ENCODE peak calls at places on chromosomes 12 and 14, in four cellular contexts. I is AG04449, B is heart left ventricle, J is lower leg skin. Q is an unnamed sample.

GRCh38 chr14:86086962-86087361 is 557.0 kb downstream of the FLRT2 start:
- DNase-seq in I (no peak), J (no peak), B (no peak), Q (no peak)

GRCh38 chr14:63852271-63852816 is 460 bp upstream of the SYNE2 start:
- DNase-seq in J (peak; percentile 86), I (no peak), B (no peak), Q (peak; percentile 27)

GRCh38 chr14:81105378-81105777 is 115.4 kb downstream of the GTF2A1 start:
- DNase-seq in I (no peak), J (no peak), B (no peak), Q (no peak)

GRCh38 chr14:88799522-88799921 is 6.8 kb upstream of the EML5 start:
- DNase-seq in I (no peak), B (no peak), J (no peak), Q (no peak)

GRCh38 chr12:112555621-112556233 is 137.0 kb downstream of the PTPN11 start:
- DNase-seq in I (no peak), B (no peak), J (no peak), Q (no peak)

GRCh38 chr12:6676962-6677361 is 12.2 kb downstream of the ZNF384 start:
- DNase-seq in B (no peak), J (no peak), I (no peak), Q (no peak)

GRCh38 chr12:109147954-109148353 is 31.6 kb downstream of the ACACB start:
- DNase-seq in I (no peak), J (no peak), B (peak; percentile 41), Q (no peak)

GRCh38 chr14:102085503-102085902 is 1.3 kb downstream of the HSP90AA1 start:
- DNase-seq in J (no peak), I (no peak), B (no peak), Q (no peak)

GRCh38 chr12:65171870-65172269 is 2.5 kb downstream of the LEMD3 start:
- DNase-seq in I (no peak), B (no peak), J (no peak), Q (peak; percentile 50)

GRCh38 chr12:44537354-44537753 is 338.8 kb downstream of the NELL2 start:
- DNase-seq in J (no peak), B (no peak), I (no peak), Q (no peak)

GRCh38 chr12:122062832-122063690 is 15.5 kb upstream of the MLXIP start:
- DNase-seq in J (no peak), I (peak; percentile 61), B (peak; percentile 56), Q (peak; percentile 92)

GRCh38 chr12:79689477-79690155 is 1.1 kb downstream of the PAWR start:
- DNase-seq in B (peak; percentile 16), I (no peak), J (peak; percentile 88), Q (peak; percentile 74)

GRCh38 chr14:75372260-75372659 is 55.6 kb upstream of the JDP2 start:
- DNase-seq in B (peak; percentile 43), J (peak; percentile 76), I (no peak), Q (no peak)

GRCh38 chr12:14326699-14327098 is 38.8 kb upstream of the ATF7IP start:
- DNase-seq in I (no peak), B (no peak), J (no peak), Q (no peak)

GRCh38 chr12:87127272-87127671 is 871.1 kb upstream of the MGAT4C start:
- DNase-seq in I (no peak), J (no peak), B (no peak), Q (peak; percentile 67)

GRCh38 chr14:51208982-51209381 is 31.1 kb upstream of the TMX1 start:
- DNase-seq in J (no peak), B (no peak), I (no peak), Q (no peak)

GRCh38 chr14:20343855-20344205 is 395 bp downstream of the PARP2 start:
- DNase-seq in J (no peak), I (no peak), B (no peak), Q (peak; percentile 43)

GRCh38 chr12:49900371-49900770 is 3.3 kb downstream of the FAIM2 start:
- DNase-seq in J (no peak), I (no peak), B (no peak), Q (no peak)

DNA sequence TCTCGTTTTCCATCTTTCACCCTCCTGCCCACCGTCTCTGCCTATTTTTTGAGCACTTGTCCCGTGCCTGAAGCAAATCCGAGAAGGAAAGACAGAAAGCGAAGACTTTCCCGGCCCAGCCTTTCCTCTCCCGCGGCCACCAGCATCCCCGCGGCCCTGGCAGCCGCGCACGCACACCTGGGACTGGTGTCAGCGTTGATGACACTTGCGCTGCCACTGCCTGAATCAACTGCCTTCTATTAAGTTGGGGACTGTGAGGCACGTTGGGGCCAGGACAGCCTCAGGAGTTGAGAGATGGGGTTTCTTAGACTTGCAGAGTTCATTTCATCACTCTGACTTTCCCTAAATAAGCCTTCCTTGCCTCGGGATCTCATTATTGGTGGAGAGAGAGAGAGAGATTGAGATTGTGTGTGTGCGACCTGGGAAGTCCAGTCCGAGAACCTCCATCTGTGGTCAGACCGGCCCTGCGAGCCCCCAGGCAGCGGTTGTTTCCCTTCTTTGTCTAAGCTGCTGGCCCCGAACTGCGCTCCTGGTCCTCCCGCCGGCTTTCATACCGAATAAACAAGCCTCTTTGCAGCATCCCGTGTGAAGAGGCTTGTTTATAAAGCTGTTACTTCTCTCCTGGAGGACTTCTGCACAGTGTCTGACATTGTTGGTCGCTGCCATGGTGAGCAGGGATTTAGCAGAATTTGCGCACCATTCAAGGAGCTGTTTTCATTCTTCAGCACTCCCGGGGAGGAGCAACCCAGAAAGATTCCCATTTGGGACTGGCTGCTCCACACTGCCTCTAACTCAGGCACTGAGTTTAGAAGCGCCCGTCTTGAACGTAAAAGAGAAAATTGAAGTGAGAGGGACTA is 1.5 kb downstream of the PDZRN4 start:
- DNase-seq in I (no peak), J (no peak), B (no peak), Q (no peak)
- H3K4me3 ChIP-seq in I (no peak overlapping the region), J (no peak overlapping the region), B (peak overlapping the region; percentile 38), Q (no peak overlapping the region)

DNA sequence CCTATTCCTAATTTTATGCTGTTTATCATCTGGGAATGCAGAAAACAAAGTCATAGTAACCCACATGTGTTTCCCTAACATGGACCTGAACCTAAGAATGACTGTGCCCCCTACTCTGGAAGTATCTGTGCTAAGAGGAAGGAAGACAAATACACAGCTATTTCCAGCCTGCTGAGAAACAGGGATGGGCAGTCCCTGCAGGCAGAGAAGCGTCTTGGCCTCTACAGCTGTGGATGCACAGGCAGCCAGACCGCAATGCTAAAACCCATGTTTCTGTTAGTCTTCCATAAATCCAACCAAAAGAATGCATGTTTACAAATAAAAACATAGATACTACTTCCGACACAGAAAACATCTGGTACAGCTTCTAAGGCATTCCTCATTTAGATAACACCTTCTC is 56.1 kb downstream of the DUSP16 start:
- DNase-seq in B (peak; percentile 27), I (no peak), J (no peak), Q (no peak)
- TF ChIP-seq CTCF in B (no peak), I (no peak), J (no peak), Q (no peak)

DNA sequence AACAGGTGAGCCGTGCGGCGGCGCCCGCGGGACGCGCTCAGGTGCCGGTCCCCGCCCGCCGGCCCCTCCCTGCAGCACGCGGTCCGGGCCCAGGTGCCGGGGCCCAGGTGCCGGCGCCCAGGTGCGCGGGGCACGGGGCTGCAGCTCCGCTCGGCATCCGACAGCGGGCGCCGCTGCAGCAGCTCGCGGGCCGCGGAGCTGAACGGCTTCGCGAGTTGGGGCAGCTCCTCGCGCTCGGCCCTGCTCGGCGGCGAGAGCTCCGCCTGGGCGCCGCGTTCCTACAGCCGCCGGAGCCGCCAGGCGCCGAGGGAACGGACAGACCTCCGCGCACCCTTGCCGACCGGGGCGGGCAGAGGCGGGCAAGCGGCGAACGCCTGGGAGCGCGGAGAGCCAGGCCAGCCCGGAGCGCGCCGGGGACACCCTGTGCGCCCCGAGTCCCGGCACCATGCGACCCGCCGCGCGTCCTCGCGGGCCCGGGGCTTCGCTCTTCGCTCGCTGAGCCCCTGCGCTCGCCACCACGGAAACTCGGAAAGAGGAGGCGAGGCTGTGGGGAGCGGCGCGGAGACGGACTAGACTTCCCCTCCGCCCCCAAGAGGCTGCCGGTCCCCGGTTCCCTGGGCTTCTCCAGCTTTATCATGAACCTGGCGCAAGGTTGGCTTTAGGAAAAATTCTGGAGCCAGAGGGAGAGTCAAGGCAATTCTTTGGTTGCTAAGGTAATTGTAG is at the start of gene RGS6:
- DNase-seq in B (peak; percentile 27), I (no peak), J (no peak), Q (peak; percentile 75)
- H3K4me3 ChIP-seq in B (peak within 1 kb of the TSS; percentile 75), I (no peak within 1 kb of the TSS), J (no peak within 1 kb of the TSS), Q (no peak within 1 kb of the TSS)

GRCh38 chr12:45895961-45896360 is 94.4 kb downstream of the SCAF11 start:
- DNase-seq in B (no peak), I (no peak), J (no peak), Q (no peak)

GRCh38 chr12:45893240-45893639 is 97.1 kb downstream of the SCAF11 start:
- DNase-seq in J (no peak), I (no peak), B (no peak), Q (peak; percentile 19)

GRCh38 chr12:45886685-45887084 is 103.7 kb downstream of the SCAF11 start:
- DNase-seq in B (no peak), I (no peak), J (no peak), Q (no peak)

GRCh38 chr12:45887544-45887943 is 102.8 kb downstream of the SCAF11 start:
- DNase-seq in B (no peak), I (no peak), J (no peak), Q (no peak)

DNA sequence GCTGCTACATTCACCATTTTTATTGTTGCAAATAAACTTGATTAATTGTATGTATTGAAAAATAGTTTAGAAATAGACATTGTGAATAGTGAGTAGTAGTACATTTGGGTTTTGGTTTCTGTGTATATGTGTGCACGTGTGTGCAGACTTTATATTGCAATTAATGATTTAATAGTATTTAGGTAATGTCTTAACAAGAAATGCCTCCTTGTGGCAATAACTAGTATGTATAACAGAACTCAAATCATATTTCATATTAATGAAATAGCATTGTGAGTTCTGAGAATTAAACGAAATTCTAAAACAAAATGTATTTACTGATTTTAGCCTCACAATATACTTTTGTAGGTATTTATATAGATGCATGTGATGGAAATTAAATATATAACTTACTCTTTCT is 100.1 kb downstream of the SCAF11 start:
- DNase-seq in I (no peak), B (no peak), J (no peak), Q (no peak)
- TF ChIP-seq CTCF in I (no peak), B (no peak), J (no peak), Q (no peak)

GRCh38 chr14:103697601-103698379 is 17.5 kb downstream of the XRCC3 start:
- DNase-seq in B (no peak), J (no peak), I (no peak), Q (no peak)
- H3K4me3 ChIP-seq in B (no peak overlapping the region), J (no peak overlapping the region), I (no peak overlapping the region), Q (no peak overlapping the region)